ENCODE peak calls at places on chromosome 22, in nine cellular contexts. One of them, this sample, is unnamed.
A peak's percentile ranks its signal among the peaks of the same experiment; 100 is the strongest.

GRCh38 chr22:23705358-23705757 is 14.5 kb downstream of the RGL4 start:
- DNase-seq in Peyer's patch: no peak
- DNase-seq in left ventricle myocardium inferior: no peak
- DNase-seq in tibial nerve: no peak
- DNase-seq in HFF-Myc: no peak
- DNase-seq in coronary artery: no peak
- DNase-seq in GM13977: no peak
- DNase-seq in colonic mucosa: no peak
- DNase-seq in cardiac fibroblast: no peak
- DNase-seq in this sample: no peak

GRCh38 chr22:41910599-41911291 is 4.1 kb downstream of the SHISA8 start:
- DNase-seq in Peyer's patch: no peak
- DNase-seq in left ventricle myocardium inferior: peak; percentile 56
- DNase-seq in tibial nerve: peak; percentile 25
- DNase-seq in HFF-Myc: no peak
- DNase-seq in coronary artery: no peak
- DNase-seq in GM13977: peak; percentile 70
- DNase-seq in colonic mucosa: no peak
- DNase-seq in cardiac fibroblast: peak; percentile 22
- DNase-seq in this sample: peak; percentile 25

GRCh38 chr22:24429411-24430365 is 2.3 kb downstream of the ADORA2A start:
- DNase-seq in Peyer's patch: peak; percentile 50
- DNase-seq in left ventricle myocardium inferior: peak; percentile 70
- DNase-seq in tibial nerve: no peak
- DNase-seq in HFF-Myc: no peak
- DNase-seq in coronary artery: no peak
- DNase-seq in GM13977: no peak
- DNase-seq in colonic mucosa: no peak
- DNase-seq in cardiac fibroblast: no peak
- DNase-seq in this sample: peak; percentile 57

GRCh38 chr22:43922123-43922522 is 1.5 kb upstream of the PNPLA3 start:
- DNase-seq in Peyer's patch: no peak
- DNase-seq in left ventricle myocardium inferior: no peak
- DNase-seq in tibial nerve: no peak
- DNase-seq in HFF-Myc: no peak
- DNase-seq in coronary artery: no peak
- DNase-seq in GM13977: no peak
- DNase-seq in colonic mucosa: no peak
- DNase-seq in cardiac fibroblast: no peak
- DNase-seq in this sample: no peak

GRCh38 chr22:44358723-44359440 is 46.1 kb upstream of the SHISAL1 start:
- DNase-seq in Peyer's patch: peak; percentile 34
- DNase-seq in left ventricle myocardium inferior: peak; percentile 11
- DNase-seq in tibial nerve: no peak
- DNase-seq in HFF-Myc: no peak
- DNase-seq in coronary artery: peak; percentile 67
- DNase-seq in GM13977: no peak
- DNase-seq in colonic mucosa: no peak
- DNase-seq in cardiac fibroblast: no peak
- DNase-seq in this sample: no peak

GRCh38 chr22:29449296-29449863 is 11.0 kb downstream of the RFPL1 start:
- DNase-seq in Peyer's patch: no peak
- DNase-seq in left ventricle myocardium inferior: no peak
- DNase-seq in tibial nerve: no peak
- DNase-seq in HFF-Myc: no peak
- DNase-seq in coronary artery: peak; percentile 45
- DNase-seq in GM13977: no peak
- DNase-seq in colonic mucosa: no peak
- DNase-seq in cardiac fibroblast: no peak
- DNase-seq in this sample: no peak

GRCh38 chr22:20223421-20224245 is 44.5 kb downstream of the RTN4R start:
- DNase-seq in Peyer's patch: no peak
- DNase-seq in left ventricle myocardium inferior: no peak
- DNase-seq in tibial nerve: no peak
- DNase-seq in HFF-Myc: no peak
- DNase-seq in coronary artery: no peak
- DNase-seq in GM13977: no peak
- DNase-seq in colonic mucosa: no peak
- DNase-seq in cardiac fibroblast: no peak
- DNase-seq in this sample: no peak

GRCh38 chr22:46357186-46357500 is 21.6 kb downstream of the TRMU start:
- DNase-seq in Peyer's patch: no peak
- DNase-seq in left ventricle myocardium inferior: no peak
- DNase-seq in tibial nerve: no peak
- DNase-seq in HFF-Myc: no peak
- DNase-seq in coronary artery: no peak
- DNase-seq in GM13977: no peak
- DNase-seq in colonic mucosa: no peak
- DNase-seq in cardiac fibroblast: no peak
- DNase-seq in this sample: no peak

GRCh38 chr22:36252754-36253522 is at the start of gene APOL1:
- DNase-seq in Peyer's patch: peak; percentile 73
- DNase-seq in left ventricle myocardium inferior: peak; percentile 37
- DNase-seq in tibial nerve: no peak
- DNase-seq in HFF-Myc: no peak
- DNase-seq in coronary artery: no peak
- DNase-seq in GM13977: peak; percentile 56
- DNase-seq in colonic mucosa: peak; percentile 71
- DNase-seq in cardiac fibroblast: peak; percentile 69
- DNase-seq in this sample: peak; percentile 40

GRCh38 chr22:42856865-42857704 is at the start of gene ARFGAP3:
- DNase-seq in Peyer's patch: peak; percentile 96
- DNase-seq in left ventricle myocardium inferior: peak; percentile 94
- DNase-seq in tibial nerve: peak; percentile 83
- DNase-seq in HFF-Myc: peak; percentile 52
- DNase-seq in coronary artery: peak; percentile 94
- DNase-seq in GM13977: peak; percentile 99
- DNase-seq in colonic mucosa: peak; percentile 93
- DNase-seq in cardiac fibroblast: peak; percentile 92
- DNase-seq in this sample: peak; percentile 97

GRCh38 chr22:39284142-39284980 is 35.1 kb downstream of the RPL3 start:
- DNase-seq in Peyer's patch: no peak
- DNase-seq in left ventricle myocardium inferior: no peak
- DNase-seq in tibial nerve: no peak
- DNase-seq in HFF-Myc: no peak
- DNase-seq in coronary artery: no peak
- DNase-seq in GM13977: no peak
- DNase-seq in colonic mucosa: no peak
- DNase-seq in cardiac fibroblast: no peak
- DNase-seq in this sample: no peak

GRCh38 chr22:27148886-27149470 is 491.6 kb downstream of the MIAT start:
- DNase-seq in Peyer's patch: no peak
- DNase-seq in left ventricle myocardium inferior: no peak
- DNase-seq in tibial nerve: no peak
- DNase-seq in HFF-Myc: no peak
- DNase-seq in coronary artery: no peak
- DNase-seq in GM13977: no peak
- DNase-seq in colonic mucosa: no peak
- DNase-seq in cardiac fibroblast: no peak
- DNase-seq in this sample: no peak
- TF ChIP-seq CTCF in Peyer's patch: no peak
- TF ChIP-seq CTCF in left ventricle myocardium inferior: no peak
- TF ChIP-seq CTCF in tibial nerve: no peak
- TF ChIP-seq CTCF in HFF-Myc: no peak
- TF ChIP-seq CTCF in coronary artery: no peak
- TF ChIP-seq CTCF in GM13977: no peak
- TF ChIP-seq CTCF in colonic mucosa: no peak
- TF ChIP-seq CTCF in cardiac fibroblast: no peak
- TF ChIP-seq CTCF in this sample: no peak

GRCh38 chr22:22062306-22062793 is 79.8 kb upstream of the TOP3B start:
- DNase-seq in Peyer's patch: no peak
- DNase-seq in left ventricle myocardium inferior: no peak
- DNase-seq in tibial nerve: no peak
- DNase-seq in HFF-Myc: no peak
- DNase-seq in coronary artery: no peak
- DNase-seq in GM13977: no peak
- DNase-seq in colonic mucosa: no peak
- DNase-seq in cardiac fibroblast: no peak
- DNase-seq in this sample: no peak

GRCh38 chr22:22058649-22059475 is 76.3 kb upstream of the TOP3B start:
- DNase-seq in Peyer's patch: no peak
- DNase-seq in left ventricle myocardium inferior: no peak
- DNase-seq in tibial nerve: no peak
- DNase-seq in HFF-Myc: no peak
- DNase-seq in coronary artery: no peak
- DNase-seq in GM13977: peak; percentile 39
- DNase-seq in colonic mucosa: no peak
- DNase-seq in cardiac fibroblast: no peak
- DNase-seq in this sample: no peak

GRCh38 chr22:22061085-22062077 is 78.8 kb upstream of the TOP3B start:
- DNase-seq in Peyer's patch: no peak
- DNase-seq in left ventricle myocardium inferior: peak; percentile 24
- DNase-seq in tibial nerve: no peak
- DNase-seq in HFF-Myc: no peak
- DNase-seq in coronary artery: no peak
- DNase-seq in GM13977: no peak
- DNase-seq in colonic mucosa: no peak
- DNase-seq in cardiac fibroblast: peak; percentile 92
- DNase-seq in this sample: no peak

GRCh38 chr22:22059476-22060002 is 77.0 kb upstream of the TOP3B start:
- DNase-seq in Peyer's patch: no peak
- DNase-seq in left ventricle myocardium inferior: no peak
- DNase-seq in tibial nerve: no peak
- DNase-seq in HFF-Myc: no peak
- DNase-seq in coronary artery: no peak
- DNase-seq in GM13977: no peak
- DNase-seq in colonic mucosa: no peak
- DNase-seq in cardiac fibroblast: no peak
- DNase-seq in this sample: no peak

GRCh38 chr22:22060200-22061084 is 77.9 kb upstream of the TOP3B start:
- DNase-seq in Peyer's patch: peak; percentile 63
- DNase-seq in left ventricle myocardium inferior: peak; percentile 36
- DNase-seq in tibial nerve: peak; percentile 29
- DNase-seq in HFF-Myc: no peak
- DNase-seq in coronary artery: no peak
- DNase-seq in GM13977: peak; percentile 87
- DNase-seq in colonic mucosa: peak; percentile 56
- DNase-seq in cardiac fibroblast: peak; percentile 59
- DNase-seq in this sample: peak; percentile 77
- TF ChIP-seq CTCF in Peyer's patch: peak; percentile 29
- TF ChIP-seq CTCF in left ventricle myocardium inferior: peak; percentile 56
- TF ChIP-seq CTCF in tibial nerve: peak; percentile 62
- TF ChIP-seq CTCF in HFF-Myc: peak; percentile 90
- TF ChIP-seq CTCF in coronary artery: peak; percentile 19
- TF ChIP-seq CTCF in GM13977: peak; percentile 99
- TF ChIP-seq CTCF in colonic mucosa: peak; percentile 68
- TF ChIP-seq CTCF in cardiac fibroblast: peak; percentile 92
- TF ChIP-seq CTCF in this sample: peak; percentile 97

GRCh38 chr22:17118342-17118741 is 2.8 kb downstream of the TMEM121B start:
- DNase-seq in Peyer's patch: no peak
- DNase-seq in left ventricle myocardium inferior: no peak
- DNase-seq in tibial nerve: no peak
- DNase-seq in HFF-Myc: no peak
- DNase-seq in coronary artery: no peak
- DNase-seq in GM13977: no peak
- DNase-seq in colonic mucosa: no peak
- DNase-seq in cardiac fibroblast: no peak
- DNase-seq in this sample: no peak

GRCh38 chr22:17117890-17118289 is 3.3 kb downstream of the TMEM121B start:
- DNase-seq in Peyer's patch: no peak
- DNase-seq in left ventricle myocardium inferior: no peak
- DNase-seq in tibial nerve: no peak
- DNase-seq in HFF-Myc: no peak
- DNase-seq in coronary artery: no peak
- DNase-seq in GM13977: no peak
- DNase-seq in colonic mucosa: no peak
- DNase-seq in cardiac fibroblast: no peak
- DNase-seq in this sample: no peak

GRCh38 chr22:17120711-17121234 is 387 bp downstream of the TMEM121B start:
- DNase-seq in Peyer's patch: no peak
- DNase-seq in left ventricle myocardium inferior: no peak
- DNase-seq in tibial nerve: no peak
- DNase-seq in HFF-Myc: no peak
- DNase-seq in coronary artery: no peak
- DNase-seq in GM13977: no peak
- DNase-seq in colonic mucosa: no peak
- DNase-seq in cardiac fibroblast: no peak
- DNase-seq in this sample: no peak

GRCh38 chr22:17120281-17120680 is 879 bp downstream of the TMEM121B start:
- DNase-seq in Peyer's patch: no peak
- DNase-seq in left ventricle myocardium inferior: peak; percentile 55
- DNase-seq in tibial nerve: no peak
- DNase-seq in HFF-Myc: no peak
- DNase-seq in coronary artery: no peak
- DNase-seq in GM13977: peak; percentile 81
- DNase-seq in colonic mucosa: no peak
- DNase-seq in cardiac fibroblast: peak; percentile 19
- DNase-seq in this sample: peak; percentile 44

GRCh38 chr22:17119481-17120202 is 1.5 kb downstream of the TMEM121B start:
- DNase-seq in Peyer's patch: peak; percentile 67
- DNase-seq in left ventricle myocardium inferior: peak; percentile 45
- DNase-seq in tibial nerve: no peak
- DNase-seq in HFF-Myc: no peak
- DNase-seq in coronary artery: no peak
- DNase-seq in GM13977: no peak
- DNase-seq in colonic mucosa: peak; percentile 45
- DNase-seq in cardiac fibroblast: peak; percentile 11
- DNase-seq in this sample: no peak
- TF ChIP-seq CTCF in Peyer's patch: peak; percentile 48
- TF ChIP-seq CTCF in left ventricle myocardium inferior: peak; percentile 64
- TF ChIP-seq CTCF in tibial nerve: no peak
- TF ChIP-seq CTCF in HFF-Myc: peak; percentile 26
- TF ChIP-seq CTCF in coronary artery: no peak
- TF ChIP-seq CTCF in GM13977: peak; percentile 30
- TF ChIP-seq CTCF in colonic mucosa: peak; percentile 26
- TF ChIP-seq CTCF in cardiac fibroblast: peak; percentile 26
- TF ChIP-seq CTCF in this sample: peak; percentile 38

GRCh38 chr22:31585161-31585859 is 76.7 kb downstream of the PISD start:
- DNase-seq in Peyer's patch: no peak
- DNase-seq in left ventricle myocardium inferior: no peak
- DNase-seq in tibial nerve: no peak
- DNase-seq in HFF-Myc: no peak
- DNase-seq in coronary artery: no peak
- DNase-seq in GM13977: no peak
- DNase-seq in colonic mucosa: no peak
- DNase-seq in cardiac fibroblast: peak; percentile 72
- DNase-seq in this sample: no peak

GRCh38 chr22:31584804-31585160 is 77.2 kb downstream of the PISD start:
- DNase-seq in Peyer's patch: no peak
- DNase-seq in left ventricle myocardium inferior: no peak
- DNase-seq in tibial nerve: no peak
- DNase-seq in HFF-Myc: no peak
- DNase-seq in coronary artery: no peak
- DNase-seq in GM13977: no peak
- DNase-seq in colonic mucosa: no peak
- DNase-seq in cardiac fibroblast: no peak
- DNase-seq in this sample: no peak

GRCh38 chr22:31583861-31584485 is 78.0 kb downstream of the PISD start:
- DNase-seq in Peyer's patch: no peak
- DNase-seq in left ventricle myocardium inferior: no peak
- DNase-seq in tibial nerve: no peak
- DNase-seq in HFF-Myc: no peak
- DNase-seq in coronary artery: no peak
- DNase-seq in GM13977: no peak
- DNase-seq in colonic mucosa: no peak
- DNase-seq in cardiac fibroblast: peak; percentile 78
- DNase-seq in this sample: no peak

GRCh38 chr22:31586137-31586920 is 75.7 kb downstream of the PISD start:
- DNase-seq in Peyer's patch: no peak
- DNase-seq in left ventricle myocardium inferior: no peak
- DNase-seq in tibial nerve: no peak
- DNase-seq in HFF-Myc: no peak
- DNase-seq in coronary artery: no peak
- DNase-seq in GM13977: no peak
- DNase-seq in colonic mucosa: no peak
- DNase-seq in cardiac fibroblast: peak; percentile 94
- DNase-seq in this sample: no peak

GRCh38 chr22:31588970-31589675 is 72.9 kb downstream of the PISD start:
- DNase-seq in Peyer's patch: peak; percentile 75
- DNase-seq in left ventricle myocardium inferior: no peak
- DNase-seq in tibial nerve: no peak
- DNase-seq in HFF-Myc: no peak
- DNase-seq in coronary artery: peak; percentile 64
- DNase-seq in GM13977: no peak
- DNase-seq in colonic mucosa: peak; percentile 32
- DNase-seq in cardiac fibroblast: no peak
- DNase-seq in this sample: no peak
- TF ChIP-seq CTCF in Peyer's patch: no peak
- TF ChIP-seq CTCF in left ventricle myocardium inferior: no peak
- TF ChIP-seq CTCF in tibial nerve: no peak
- TF ChIP-seq CTCF in HFF-Myc: no peak
- TF ChIP-seq CTCF in coronary artery: no peak
- TF ChIP-seq CTCF in GM13977: no peak
- TF ChIP-seq CTCF in colonic mucosa: no peak
- TF ChIP-seq CTCF in cardiac fibroblast: no peak
- TF ChIP-seq CTCF in this sample: no peak

This sample was measured in GM06990.